ENCODE peak calls at places on chromosomes 1 and 21, in six cellular contexts. X is neural progenitor cell; O is AG04450; J is fibroblast of villous mesenchyme; P is GM10248; B is CD8-positive, alpha-beta T cell. E is an unnamed sample.

GRCh38 chr1:14852301-14852700 is 253.8 kb downstream of the KAZN start:
- DNase-seq in X (no peak), B (no peak), P (no peak), O (no peak), J (no peak), E (no peak)

GRCh38 chr1:237186733-237187132 is 144.7 kb downstream of the RYR2 start:
- DNase-seq in O (no peak), X (peak), B (no peak), P (no peak), J (no peak), E (no peak)

GRCh38 chr1:199122532-199123311 is 483.9 kb downstream of the PTPRC start:
- DNase-seq in P (no peak), J (peak), B (no peak), X (no peak), O (no peak), E (peak)

GRCh38 chr1:20194224-20194623 is 7.9 kb upstream of the PLA2G2C start:
- DNase-seq in J (no peak), B (no peak), P (no peak), O (no peak), X (no peak), E (no peak)

GRCh38 chr1:119808491-119808890 is 2.8 kb downstream of the REG4 start:
- DNase-seq in P (no peak), B (no peak), J (no peak), O (no peak), X (no peak), E (no peak)

GRCh38 chr1:153888518-153888917 is 34.3 kb downstream of the GATAD2B start:
- DNase-seq in X (no peak), O (no peak), J (peak), P (peak), B (no peak), E (no peak)

GRCh38 chr1:66231162-66232077 is 302.5 kb upstream of the SGIP1 start:
- DNase-seq in J (no peak), X (no peak), P (no peak), B (no peak), O (no peak), E (no peak)

GRCh38 chr1:76891931-76892330 is 24.7 kb downstream of the ST6GALNAC5 start:
- DNase-seq in J (peak), B (no peak), P (no peak), X (no peak), O (peak), E (no peak)

GRCh38 chr1:157390646-157391045 is 161.7 kb downstream of the FCRL5 start:
- DNase-seq in B (no peak), O (peak), J (peak), P (no peak), X (no peak), E (peak)

GRCh38 chr1:184740344-184740743 is 14.3 kb downstream of the EDEM3 start:
- DNase-seq in P (no peak), J (no peak), B (no peak), O (no peak), X (no peak), E (no peak)

GRCh38 chr1:203124011-203124410 is 3.5 kb upstream of the ADORA1 start:
- DNase-seq in O (no peak), B (no peak), P (no peak), X (no peak), J (no peak), E (no peak)

GRCh38 chr1:28718166-28718565 is 18.6 kb upstream of the YTHDF2 start:
- DNase-seq in J (no peak), P (no peak), O (no peak), X (no peak), B (no peak), E (no peak)

GRCh38 chr1:2405588-2406295 is 6.6 kb downstream of the PEX10 start:
- DNase-seq in X (no peak), J (no peak), O (no peak), P (no peak), B (no peak), E (no peak)

GRCh38 chr1:32769524-32770220 is 47.5 kb downstream of the YARS1 start:
- DNase-seq in P (no peak), B (no peak), X (no peak), O (no peak), J (peak), E (no peak)

GRCh38 chr21:14361958-14362357 is 21.0 kb downstream of the HSPA13 start:
- DNase-seq in X (no peak), J (peak), O (no peak), P (no peak), B (no peak), E (no peak)

GRCh38 chr21:25999935-26000582 is 170.5 kb downstream of the APP start:
- DNase-seq in O (no peak), P (no peak), X (peak), B (peak), J (no peak), E (no peak)

GRCh38 chr21:15539376-15539775 is 190.4 kb upstream of the USP25 start:
- DNase-seq in B (no peak), X (no peak), J (no peak), P (no peak), O (no peak), E (no peak)

GRCh38 chr1:85654066-85654782 is 54.0 kb downstream of the ZNHIT6 start:
- DNase-seq in B (no peak), P (no peak), X (no peak), J (peak), O (no peak), E (peak)

GRCh38 chr1:7539772-7540175 is 231.3 kb upstream of the VAMP3 start:
- DNase-seq in O (no peak), B (no peak), X (peak), J (no peak), P (no peak), E (no peak)

GRCh38 chr1:199959033-199959774 is 68.3 kb upstream of the NR5A2 start:
- DNase-seq in P (no peak), B (no peak), J (peak), O (no peak), X (no peak), E (no peak)

GRCh38 chr1:191537030-191537429 is 621.2 kb upstream of the RGS18 start:
- DNase-seq in P (no peak), O (no peak), J (no peak), B (no peak), X (no peak), E (no peak)

GRCh38 chr1:9753121-9753531 is 70.6 kb downstream of the CLSTN1 start:
- DNase-seq in X (no peak), P (no peak), O (peak), J (peak), B (no peak), E (no peak)

DNA sequence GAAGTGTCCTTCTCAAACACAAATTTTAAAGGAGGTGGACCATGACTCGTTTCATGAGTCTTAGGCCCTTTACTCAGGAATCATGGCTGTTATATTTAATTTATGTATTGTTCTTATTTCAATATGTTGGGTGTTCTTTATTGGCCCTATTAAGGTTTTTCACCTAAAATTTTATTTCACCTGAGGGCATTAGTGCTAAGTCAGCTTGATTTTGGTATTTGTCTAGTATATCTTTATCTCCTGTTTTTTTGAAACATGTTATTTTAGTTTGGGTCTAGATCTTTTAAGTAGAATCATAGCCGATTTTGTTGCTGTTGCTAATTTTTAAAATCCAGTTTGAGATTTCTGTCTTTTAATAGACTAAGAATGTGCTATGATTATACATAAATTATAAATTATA is 430.4 kb downstream of the RPS6KC1 start:
- DNase-seq in P (no peak), J (no peak), B (no peak), O (no peak), X (no peak), E (no peak)
- TF ChIP-seq CTCF in P (no peak), J (no peak), B (no peak), O (no peak), X (no peak), E (no peak)

GRCh38 chr21:39453571-39454179 is 1.9 kb downstream of the SH3BGR start:
- DNase-seq in P (no peak), O (no peak), J (no peak), B (no peak), X (no peak), E (no peak)

GRCh38 chr21:39452965-39453332 is 1.2 kb downstream of the SH3BGR start:
- DNase-seq in X (peak), J (no peak), P (no peak), B (no peak), O (no peak), E (no peak)

GRCh38 chr21:39452207-39452964 is 616 bp downstream of the SH3BGR start:
- DNase-seq in J (peak), X (no peak), B (no peak), P (no peak), O (no peak), E (no peak)

GRCh38 chr21:39454949-39455668 is 3.3 kb downstream of the SH3BGR start:
- DNase-seq in O (no peak), J (no peak), X (no peak), P (no peak), B (no peak), E (no peak)

DNA sequence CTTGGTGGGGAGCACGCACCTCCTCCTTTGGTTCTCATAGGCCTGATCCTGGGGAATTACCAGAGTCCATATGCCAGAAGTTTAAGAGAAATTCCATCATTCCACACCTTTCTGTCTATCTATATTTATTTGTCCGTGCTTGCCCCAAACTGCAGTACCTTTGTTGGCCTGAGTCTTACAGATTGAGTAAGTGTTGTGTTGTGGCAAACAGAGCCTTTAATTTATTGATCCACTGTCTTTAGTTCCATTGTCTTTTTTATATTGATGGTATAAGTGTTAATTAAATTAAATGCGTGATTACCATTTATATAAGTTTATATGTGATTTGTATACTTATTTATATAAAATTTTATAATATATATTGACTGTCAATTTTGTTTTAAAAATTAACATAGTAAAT is 4.9 kb downstream of the SH3BGR start:
- DNase-seq in B (no peak), X (peak), O (no peak), P (no peak), J (no peak), E (no peak)
- TF ChIP-seq CTCF in B (no peak), X (peak), O (peak), P (no peak), J (no peak), E (peak)

DNA sequence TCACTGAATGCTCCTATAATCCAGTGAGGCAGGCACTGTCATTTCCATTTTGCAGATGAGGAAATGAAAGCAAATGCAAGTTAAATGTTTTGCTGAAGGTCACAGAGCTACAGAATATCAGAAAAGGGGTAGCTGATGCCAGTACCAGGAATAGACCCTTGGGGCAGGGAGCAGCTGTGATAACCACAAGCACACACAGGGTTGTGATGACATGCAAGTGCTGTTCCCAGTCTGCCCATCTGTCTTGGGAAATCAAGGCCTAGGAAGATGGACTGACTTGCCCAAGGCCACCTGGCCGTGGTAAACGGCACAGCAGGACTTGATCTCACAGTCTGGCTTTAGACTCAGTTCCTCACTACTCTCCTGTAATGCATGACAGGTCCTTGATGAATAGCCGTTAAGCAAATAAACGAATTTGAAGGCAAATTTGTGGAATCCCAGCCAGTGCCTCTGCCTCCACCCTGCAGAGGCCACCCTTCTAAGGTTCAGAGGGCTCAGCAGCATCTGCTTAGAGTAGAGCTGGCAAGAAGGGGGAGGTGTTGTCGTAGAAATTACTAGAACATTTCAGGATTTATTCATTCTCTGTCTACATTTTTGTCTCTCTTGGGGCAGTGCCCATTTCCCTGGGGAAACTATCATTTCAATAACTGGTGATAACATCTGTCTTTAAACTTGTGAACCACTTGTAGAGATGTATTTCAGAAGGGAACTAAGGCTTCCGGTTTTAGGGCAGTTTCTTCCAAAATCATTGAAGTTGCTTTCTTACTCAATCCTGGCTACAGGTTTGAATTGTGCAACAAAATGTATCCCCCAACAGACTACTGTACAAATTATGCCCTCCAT is 53.2 kb upstream of the MRPS6 start:
- DNase-seq in P (peak), X (no peak), O (no peak), B (no peak), J (no peak), E (no peak)
- TF ChIP-seq CTCF in P (peak), X (no peak), O (peak), B (no peak), J (no peak), E (no peak)

GRCh38 chr1:155052412-155053400 is 1.6 kb downstream of the ADAM15 start:
- DNase-seq in B (no peak), O (no peak), X (peak), J (no peak), P (peak), E (no peak)
- TF ChIP-seq CTCF in B (no peak), O (peak), X (peak), J (no peak), P (peak), E (peak)

GRCh38 chr1:3479511-3480368 is 25.3 kb downstream of the ARHGEF16 start:
- DNase-seq in O (no peak), P (no peak), B (no peak), X (no peak), J (no peak), E (no peak)

GRCh38 chr1:3481046-3481445 is 26.6 kb downstream of the ARHGEF16 start:
- DNase-seq in O (no peak), B (no peak), P (no peak), X (no peak), J (no peak), E (no peak)

GRCh38 chr1:3478187-3478586 is 23.7 kb downstream of the ARHGEF16 start:
- DNase-seq in J (no peak), O (no peak), B (no peak), P (no peak), X (no peak), E (no peak)

GRCh38 chr1:3481836-3482589 is 27.5 kb downstream of the ARHGEF16 start:
- DNase-seq in J (no peak), P (no peak), X (no peak), B (no peak), O (no peak), E (peak)

GRCh38 chr1:3480369-3480719 is 25.9 kb downstream of the ARHGEF16 start:
- DNase-seq in P (no peak), J (no peak), B (no peak), O (no peak), X (no peak), E (no peak)
- TF ChIP-seq CTCF in P (no peak), J (no peak), B (no peak), O (no peak), X (no peak), E (no peak)

E was measured in epithelial cell of proximal tubule.